ENCODE peak calls at places on chromosomes 11 and 22, in four cellular contexts. N is right lobe of liver, T is IMR-90, Z is stomach. S is an unnamed sample. For H3K36me3 and H3K9me3, the result is how much of the 10 kb centered on the place peaks cover.

GRCh38 chr11:74726547-74727182 is 4.6 kb downstream of the CHRDL2 start:
- DNase-seq in N (peak), T (peak), Z (peak), S (no peak)

GRCh38 chr11:59144579-59145345 is 2.1 kb downstream of the FAM111A start:
- DNase-seq in T (peak), Z (peak), N (peak), S (peak)

GRCh38 chr11:118895093-118896039 is 11.7 kb downstream of the CXCR5 start:
- DNase-seq in Z (no peak), T (no peak), N (no peak), S (no peak)

GRCh38 chr11:123431619-123432018 is 1.6 kb downstream of the GRAMD1B start:
- DNase-seq in Z (no peak), N (no peak), T (peak), S (no peak)

GRCh38 chr11:35088676-35089075 is 50.3 kb upstream of the CD44 start:
- DNase-seq in N (no peak), Z (no peak), T (peak), S (peak)

GRCh38 chr11:112004389-112004788 is 20.8 kb upstream of the DLAT start:
- DNase-seq in T (no peak), Z (no peak), N (no peak), S (no peak)

GRCh38 chr11:130827697-130828377 is 88.4 kb downstream of the SNX19 start:
- DNase-seq in N (no peak), T (peak), Z (peak), S (no peak)

GRCh38 chr22:20052309-20053250 is 27.5 kb upstream of the DGCR8 start:
- DNase-seq in T (no peak), Z (peak), N (no peak), S (no peak)

GRCh38 chr11:129067454-129067853 is 124.7 kb downstream of the ARHGAP32 start:
- DNase-seq in T (peak), N (no peak), Z (no peak), S (no peak)

GRCh38 chr11:9004310-9004945 is 627 bp upstream of the NRIP3 start:
- DNase-seq in T (no peak), Z (no peak), N (no peak), S (no peak)

GRCh38 chr11:74696932-74697687 is 34.1 kb downstream of the CHRDL2 start:
- DNase-seq in Z (peak), T (peak), N (peak), S (peak)

GRCh38 chr11:10664005-10664404 is 29.6 kb downstream of the IRAG1 start:
- DNase-seq in Z (no peak), T (no peak), N (no peak), S (no peak)

GRCh38 chr11:75341583-75341982 is 9.9 kb downstream of the ARRB1 start:
- DNase-seq in T (no peak), N (no peak), Z (no peak), S (no peak)

GRCh38 chr11:94791216-94791889 is 23.2 kb downstream of the AMOTL1 start:
- DNase-seq in N (no peak), T (no peak), Z (no peak), S (no peak)

GRCh38 chr22:20147286-20147988 is 3.4 kb downstream of the CCDC188 start:
- DNase-seq in N (no peak), Z (no peak), T (no peak), S (no peak)

GRCh38 chr11:104799251-104799650 is 99.0 kb downstream of the CASP12 start:
- DNase-seq in N (no peak), T (no peak), Z (no peak), S (no peak)

GRCh38 chr22:30885001-30885366 is 83.6 kb downstream of the MORC2 start:
- DNase-seq in N (no peak), Z (no peak), T (no peak), S (no peak)

GRCh38 chr22:27344546-27344945 is 457.0 kb downstream of the MN1 start:
- DNase-seq in T (no peak), N (no peak), Z (no peak), S (no peak)

GRCh38 chr11:7548659-7549283 is 35.0 kb downstream of the PPFIBP2 start:
- DNase-seq in Z (peak), T (no peak), N (peak), S (no peak)

GRCh38 chr11:66879583-66879982 is 22.7 kb downstream of the LRFN4 start:
- DNase-seq in Z (no peak), T (no peak), N (no peak), S (no peak)

GRCh38 chr11:125626381-125626950 is 1.5 kb downstream of the CHEK1 start:
- DNase-seq in T (peak), Z (no peak), N (no peak), S (no peak)

GRCh38 chr11:79437274-79437980 is 3.4 kb downstream of the TENM4 start:
- DNase-seq in T (peak), Z (peak), N (peak), S (no peak)

GRCh38 chr11:33448461-33449130 is 191.4 kb downstream of the HIPK3 start:
- DNase-seq in T (peak), Z (no peak), N (no peak), S (peak)

GRCh38 chr11:43760902-43761301 is 80.4 kb downstream of the HSD17B12 start:
- DNase-seq in T (no peak), N (no peak), Z (no peak), S (no peak)

GRCh38 chr11:65047581-65048422 is 6.8 kb downstream of the SAC3D1 start:
- DNase-seq in N (no peak), T (no peak), Z (no peak), S (no peak)

DNA sequence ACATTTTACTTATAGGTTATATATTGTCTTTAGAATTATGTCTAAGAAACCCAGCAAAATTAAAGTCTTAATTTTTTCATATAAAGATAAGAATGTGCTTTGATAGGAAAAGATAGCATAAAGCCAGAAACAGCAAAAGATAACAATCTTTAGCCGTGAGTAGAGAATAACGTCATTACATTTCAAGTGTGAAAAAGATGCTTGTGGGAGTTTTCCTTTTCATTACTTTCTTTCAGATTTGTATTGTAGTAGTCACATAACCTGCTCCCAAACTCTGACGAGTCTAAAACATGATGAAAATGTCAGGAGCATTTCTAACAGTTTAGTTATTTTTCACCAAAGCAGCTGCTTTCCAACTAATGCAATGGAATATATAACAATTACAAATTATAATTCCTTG is 31.3 kb downstream of the ARFGAP3 start:
- DNase-seq in T (no peak), Z (no peak), N (no peak), S (no peak)
- H3K36me3 ChIP-seq in T (under half), Z (half or more), N (under half), S (half or more)

GRCh38 chr22:47284360-47284759 is 521.9 kb downstream of the TBC1D22A start:
- DNase-seq in Z (no peak), N (no peak), T (no peak), S (no peak)

GRCh38 chr22:47283616-47284270 is 521.3 kb downstream of the TBC1D22A start:
- DNase-seq in T (no peak), Z (no peak), N (no peak), S (no peak)

GRCh38 chr22:47286590-47286989 is 524.1 kb downstream of the TBC1D22A start:
- DNase-seq in T (no peak), Z (no peak), N (no peak), S (no peak)

GRCh38 chr22:47285981-47286380 is 523.5 kb downstream of the TBC1D22A start:
- DNase-seq in N (no peak), Z (no peak), T (no peak), S (no peak)

DNA sequence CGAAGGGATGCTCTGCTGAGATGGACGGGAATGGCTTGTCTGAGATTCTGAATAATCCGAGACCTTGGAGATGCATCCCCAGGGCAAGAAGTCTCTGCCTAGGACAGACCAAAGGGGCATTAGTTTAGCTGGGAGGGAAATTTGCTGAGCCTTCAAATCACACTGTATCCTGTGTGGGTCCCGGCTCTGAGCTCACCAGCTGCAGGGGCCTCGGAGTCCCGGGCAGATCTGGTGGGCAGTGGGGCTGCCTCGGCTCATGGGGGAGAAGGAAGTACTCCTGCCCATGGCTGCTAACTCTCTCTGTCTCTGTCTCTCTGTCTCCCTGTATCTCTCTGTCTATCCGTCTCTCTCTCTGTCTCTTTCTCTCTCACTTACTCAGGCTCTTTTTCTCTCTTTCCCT is 522.4 kb downstream of the TBC1D22A start:
- DNase-seq in T (no peak), Z (no peak), N (no peak), S (no peak)
- H3K9me3 ChIP-seq in T (under half), Z (under half), N (under half), S (under half)

GRCh38 chr11:2901854-2902783 is 16.5 kb upstream of the CDKN1C start:
- DNase-seq in Z (peak), T (peak), N (peak), S (peak)
- TF ChIP-seq POLR2A in Z (no peak), T (no peak), N (peak), S (peak)

DNA sequence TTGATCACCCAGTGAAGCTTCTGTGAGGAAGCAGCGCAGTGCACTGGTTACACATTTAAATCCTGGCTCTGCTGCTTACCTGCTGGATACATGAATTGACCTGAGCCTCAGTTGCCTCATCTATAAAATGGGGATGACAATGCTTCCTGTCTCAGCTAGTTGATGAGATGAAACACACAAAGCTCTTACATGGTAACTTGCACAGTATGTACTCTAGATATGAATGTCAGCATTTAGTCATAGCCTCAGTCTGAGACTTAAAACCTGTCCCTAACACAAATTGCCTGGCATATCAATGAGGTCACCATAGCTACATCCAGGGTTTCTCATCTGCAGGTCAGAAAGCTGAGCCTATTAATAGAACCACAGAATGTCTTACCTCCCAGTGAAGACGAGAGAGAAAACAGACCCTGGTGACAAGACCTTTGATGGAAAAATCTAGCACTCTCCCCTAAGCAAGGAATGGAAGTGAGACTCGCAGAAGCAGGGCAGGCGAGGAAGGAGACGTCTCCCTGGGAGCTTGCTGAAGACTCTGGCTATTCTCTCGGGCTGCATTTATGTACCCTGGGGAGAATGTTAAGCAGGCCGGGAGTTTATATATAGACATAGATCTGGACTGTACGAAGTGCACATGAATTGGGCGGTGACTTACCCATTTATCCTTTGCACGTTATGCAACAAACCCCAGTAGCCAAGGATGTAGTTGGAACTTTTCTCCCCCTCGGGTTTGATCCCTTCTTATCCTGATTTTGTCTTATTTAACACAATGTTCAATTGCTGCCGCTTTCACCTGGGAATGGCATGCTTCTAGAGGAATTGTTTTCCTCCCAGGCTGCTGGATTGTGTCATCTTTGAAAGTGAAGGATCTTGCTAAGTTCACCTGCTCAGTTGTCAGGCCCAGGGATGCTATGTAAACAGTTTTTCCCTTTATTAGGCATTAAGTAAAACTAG is 18.0 kb downstream of the SDHAF2 start:
- DNase-seq in Z (no peak), T (peak), N (no peak), S (no peak)
- H3K36me3 ChIP-seq in Z (half or more), T (under half), N (under half), S (under half)

GRCh38 chr22:47335958-47336357 is 573.5 kb downstream of the TBC1D22A start:
- DNase-seq in T (no peak), Z (no peak), N (no peak), S (no peak)
- H3K9me3 ChIP-seq in T (under half), Z (under half), N (under half), S (under half)

GRCh38 chr11:2400761-2401435 is 348 bp downstream of the TSSC4 start:
- DNase-seq in T (no peak), N (no peak), Z (no peak), S (no peak)

GRCh38 chr11:2400069-2400760 is at the start of gene TSSC4:
- DNase-seq in T (peak), Z (peak), N (peak), S (peak)

GRCh38 chr11:2402890-2403645 is 2.5 kb downstream of the TSSC4 start:
- DNase-seq in Z (no peak), T (no peak), N (no peak), S (no peak)

GRCh38 chr11:2401436-2401984 is 960 bp downstream of the TSSC4 start:
- DNase-seq in T (no peak), Z (no peak), N (no peak), S (no peak)

DNA sequence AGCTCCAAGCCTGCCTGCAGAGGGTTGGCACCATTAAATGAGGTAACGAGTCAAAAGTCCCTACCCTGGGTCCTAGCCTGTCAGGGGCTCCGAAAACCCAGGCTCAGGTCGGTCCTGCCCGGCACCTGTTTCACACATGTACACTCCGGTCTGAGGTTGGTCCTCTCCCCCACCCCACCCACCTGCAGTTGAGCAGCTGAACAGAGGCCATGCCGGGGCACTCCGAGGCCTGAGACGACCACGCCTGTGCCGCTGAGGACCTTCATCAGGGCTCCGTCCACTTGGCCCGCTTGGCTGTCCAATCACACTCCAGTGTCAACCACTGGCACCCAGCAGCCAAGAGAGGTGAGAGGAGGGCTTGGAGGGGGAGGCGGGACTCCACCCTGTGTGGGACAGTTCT is 1.6 kb downstream of the TSSC4 start:
- DNase-seq in N (no peak), T (no peak), Z (no peak), S (no peak)
- TF ChIP-seq POLR2A in N (no peak), T (no peak), Z (no peak), S (no peak)

GRCh38 chr11:69682681-69683326 is 7.7 kb upstream of the LTO1 start:
- DNase-seq in Z (no peak), T (no peak), N (no peak), S (no peak)
- H3K36me3 ChIP-seq in Z (under half), T (under half), N (under half), S (under half)

DNA sequence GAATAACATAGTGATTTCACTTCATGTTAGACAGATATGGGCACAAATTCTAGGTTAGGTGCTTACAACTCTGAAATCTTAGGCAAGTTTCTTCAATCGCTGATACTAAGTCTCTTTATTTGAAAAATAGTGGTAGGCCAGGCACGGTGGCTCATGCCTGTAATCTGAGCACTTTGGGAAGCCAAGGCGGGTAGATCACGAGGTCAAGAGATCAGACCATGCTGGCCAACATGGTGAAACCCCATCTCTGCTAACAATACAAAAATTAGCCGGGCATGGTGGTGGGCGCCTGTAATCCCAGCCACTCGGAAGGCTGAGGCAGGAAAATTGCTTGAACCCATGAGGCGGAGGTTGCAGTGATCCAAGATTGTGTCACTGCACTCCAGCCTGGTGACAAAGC is 729.4 kb downstream of the METTL15 start:
- DNase-seq in Z (no peak), N (no peak), T (no peak), S (no peak)
- H3K9me3 ChIP-seq in Z (under half), N (under half), T (under half), S (under half)